ENCODE peak calls at places on chromosomes 2 and 18, in eight cellular contexts. Q, U, V, E, Y, G, X and M are unnamed samples.

GRCh38 chr2:220682616-220683015 is 889.5 kb downstream of the EPHA4 start:
- DNase-seq in Q (no peak), U (no peak), E (no peak), X (no peak), V (no peak), Y (no peak), G (no peak), M (no peak)

GRCh38 chr2:102520009-102520408 is 47.0 kb downstream of the SLC9A4 start:
- DNase-seq in G (peak; percentile 8), V (peak; percentile 22), U (peak; percentile 66), Q (no peak), Y (no peak), X (no peak), E (no peak), M (peak; percentile 10)

GRCh38 chr18:45166341-45167108 is 448.8 kb upstream of the SLC14A2 start:
- DNase-seq in V (no peak), Y (no peak), X (no peak), E (no peak), Q (no peak), U (no peak), G (no peak), M (no peak)

GRCh38 chr2:239721531-239721930 is 303.6 kb downstream of the NDUFA10 start:
- DNase-seq in G (no peak), Q (peak; percentile 28), E (no peak), U (peak; percentile 29), X (peak; percentile 14), Y (no peak), V (no peak), M (no peak)

GRCh38 chr2:58757971-58758370 is 516.8 kb upstream of the FANCL start:
- DNase-seq in V (peak; percentile 51), G (no peak), X (no peak), Y (no peak), Q (no peak), E (no peak), U (no peak), M (no peak)

GRCh38 chr2:6744037-6744436 is 121.7 kb downstream of the CMPK2 start:
- DNase-seq in X (no peak), V (no peak), U (no peak), Q (no peak), G (no peak), E (no peak), Y (no peak), M (no peak)

GRCh38 chr18:10441472-10441871 is 13.0 kb upstream of the APCDD1 start:
- DNase-seq in U (no peak), Y (no peak), E (no peak), Q (no peak), G (no peak), X (no peak), V (no peak), M (no peak)

GRCh38 chr2:60555066-60555793 is 1.8 kb upstream of the BCL11A start:
- DNase-seq in U (peak; percentile 85), V (peak; percentile 73), X (peak; percentile 77), E (peak; percentile 28), G (peak; percentile 89), Y (no peak), Q (peak; percentile 69), M (peak; percentile 83)

GRCh38 chr2:193276988-193277387 is 1082.3 kb upstream of the TMEFF2 start:
- DNase-seq in X (no peak), G (no peak), U (no peak), V (no peak), Q (no peak), E (no peak), Y (no peak), M (no peak)

GRCh38 chr2:55099493-55099877 is 49.2 kb upstream of the RTN4 start:
- DNase-seq in U (no peak), X (no peak), G (no peak), E (no peak), Q (no peak), V (no peak), Y (no peak), M (no peak)

GRCh38 chr2:67839242-67839641 is 223.6 kb downstream of the C1D start:
- DNase-seq in E (no peak), Y (no peak), Q (no peak), U (no peak), G (no peak), X (no peak), V (no peak), M (no peak)

DNA sequence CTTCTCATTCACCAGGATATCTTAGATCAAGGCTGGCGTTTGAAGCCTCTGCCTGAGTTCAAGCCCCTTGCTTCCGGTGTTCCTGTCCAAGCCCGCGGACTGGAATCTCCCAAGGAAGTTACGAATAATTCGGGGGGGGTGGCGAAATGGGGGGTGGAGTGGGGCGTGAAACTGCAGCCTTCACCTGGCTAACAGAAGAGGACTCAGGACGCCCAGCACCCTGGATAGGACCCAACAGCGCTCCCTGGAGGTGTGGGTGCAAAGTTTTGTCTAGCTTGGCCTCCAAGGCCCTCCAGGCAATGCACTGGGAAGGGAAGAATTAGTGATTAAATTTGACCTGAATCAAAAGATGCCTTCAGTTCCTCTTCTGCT is 872 bp upstream of the TRIB2 start:
- DNase-seq in Y (no peak), Q (peak; percentile 86), U (peak; percentile 92), E (peak; percentile 77), V (peak; percentile 73), X (peak; percentile 68), G (peak; percentile 86), M (peak; percentile 88)
- TF ChIP-seq CTCF in Y (peak; percentile 22), Q (peak; percentile 69), U (peak; percentile 84), E (peak; percentile 67), V (peak; percentile 88), X (peak; percentile 71), G (peak; percentile 83), M (peak; percentile 88)

GRCh38 chr2:241902357-241902991 is 32.9 kb downstream of the RTP5 start:
- DNase-seq in G (no peak), Y (no peak), V (no peak), E (no peak), Q (peak; percentile 40), U (peak; percentile 77), X (peak; percentile 61), M (no peak)

GRCh38 chr2:241901018-241901380 is 31.5 kb downstream of the RTP5 start:
- DNase-seq in G (no peak), Q (peak; percentile 41), V (no peak), U (peak; percentile 43), Y (no peak), X (peak; percentile 42), E (no peak), M (no peak)

GRCh38 chr2:241900251-241901017 is 30.9 kb downstream of the RTP5 start:
- DNase-seq in Y (no peak), X (peak; percentile 32), E (no peak), U (peak; percentile 31), V (no peak), G (no peak), Q (peak; percentile 41), M (no peak)

GRCh38 chr2:241903121-241904010 is 33.8 kb downstream of the RTP5 start:
- DNase-seq in G (no peak), U (peak; percentile 43), V (no peak), E (no peak), Q (peak; percentile 35), Y (no peak), X (no peak), M (peak; percentile 94)

DNA sequence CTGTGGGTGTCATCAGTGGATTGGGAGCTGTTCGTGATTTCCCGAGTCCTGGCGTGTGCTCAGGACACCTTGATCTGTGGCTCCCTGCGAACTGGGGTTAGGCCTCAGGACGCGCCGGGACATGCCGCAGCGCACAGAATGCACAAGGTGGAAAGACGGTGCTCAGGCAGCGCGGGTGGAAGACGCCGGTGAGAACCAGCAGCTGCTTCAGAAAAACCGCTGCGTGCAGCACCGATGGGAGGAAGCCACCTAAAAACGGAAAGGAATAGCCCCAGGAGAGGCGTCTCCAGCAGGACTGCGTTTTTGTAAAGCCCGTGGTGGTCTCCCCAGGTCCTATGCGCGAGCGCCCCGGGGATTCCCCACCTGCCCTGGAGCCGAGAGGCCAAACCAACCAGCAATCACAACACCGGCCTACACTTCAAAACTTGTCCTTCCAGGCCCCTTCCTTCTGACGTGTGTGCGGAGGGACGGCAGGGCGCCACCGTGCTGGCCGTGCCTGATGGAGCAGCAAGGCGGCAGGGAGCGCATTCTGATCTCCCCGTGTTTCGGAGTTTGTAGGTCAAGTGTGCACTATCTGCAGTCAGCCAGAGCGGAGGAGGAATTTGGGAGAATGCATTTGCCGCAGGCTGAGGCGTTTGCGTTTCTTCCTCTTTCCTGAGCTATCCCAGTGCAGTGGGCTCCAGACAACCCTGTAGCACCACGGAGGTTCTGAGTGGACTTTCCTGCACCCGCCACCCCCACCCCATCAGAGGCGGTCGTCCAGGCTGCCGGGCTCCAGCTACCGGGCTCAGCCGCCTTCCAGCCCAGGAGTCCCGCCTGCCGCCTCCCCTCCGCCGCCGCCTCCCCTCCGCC is 32.2 kb downstream of the RTP5 start:
- DNase-seq in E (no peak), U (peak; percentile 86), V (no peak), X (peak; percentile 59), Y (no peak), Q (peak; percentile 54), G (no peak), M (no peak)
- H3K4me3 ChIP-seq in E (peak overlapping the region; percentile 40), U (peak overlapping the region; percentile 56), V (no peak overlapping the region), X (peak overlapping the region; percentile 39), Y (peak overlapping the region; percentile 37), Q (peak overlapping the region; percentile 27), G (no peak overlapping the region), M (no peak overlapping the region)

DNA sequence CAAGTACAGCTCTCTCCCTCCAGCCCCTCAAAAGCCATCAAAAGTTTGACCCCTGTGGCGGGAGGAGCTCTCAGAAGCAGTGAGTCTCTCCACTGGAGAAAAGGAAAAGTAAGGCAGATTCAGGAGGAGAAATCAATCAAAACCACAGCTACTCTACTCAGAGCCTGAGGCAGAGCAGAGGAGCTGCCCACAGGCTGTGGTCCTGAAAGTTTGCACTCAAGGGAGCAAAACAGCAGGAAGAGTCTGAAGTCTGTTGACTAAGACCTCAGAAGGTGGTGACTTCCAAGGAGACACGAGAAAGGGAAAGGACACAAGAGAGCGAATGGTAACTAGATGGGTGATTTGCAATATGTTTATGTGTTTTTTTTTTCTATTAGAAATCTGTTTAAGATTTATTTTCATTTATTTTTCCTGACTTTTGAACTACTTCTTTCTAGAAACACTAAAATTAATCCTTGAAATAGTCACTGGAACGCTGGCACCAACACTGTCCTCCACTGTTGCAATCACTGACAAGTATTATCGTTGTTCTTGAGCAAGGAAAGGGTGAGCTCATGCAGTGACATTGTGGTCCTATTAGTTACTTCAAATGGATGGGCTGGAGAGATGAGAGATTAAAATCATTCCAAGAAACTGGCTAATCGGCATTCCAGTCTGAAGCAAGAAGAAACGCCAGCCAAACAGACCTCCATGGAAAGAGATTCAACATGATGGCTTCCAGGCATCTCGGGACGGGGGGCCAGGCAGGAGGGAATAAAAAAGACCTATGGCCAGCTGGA is 35.8 kb downstream of the PID1 start:
- DNase-seq in Y (no peak), E (no peak), U (peak; percentile 77), G (no peak), V (no peak), X (peak; percentile 48), Q (no peak), M (no peak)
- H3K9me3 ChIP-seq in Y (peaks cover 2% of the 10 kb centered on the region), E (peaks cover 9% of the 10 kb centered on the region), U (peaks cover under 1% of the 10 kb centered on the region), G (no peaks in the 10 kb centered on the region), V (no peaks in the 10 kb centered on the region), X (no peaks in the 10 kb centered on the region), Q (peaks cover 2% of the 10 kb centered on the region), M (no peaks in the 10 kb centered on the region)

GRCh38 chr2:78318275-78318674 is 707.2 kb upstream of the REG3G start:
- DNase-seq in E (no peak), U (no peak), Y (no peak), Q (no peak), G (no peak), V (no peak), X (no peak), M (no peak)
- TF ChIP-seq CTCF in E (no peak), U (no peak), Y (no peak), Q (no peak), G (no peak), V (no peak), X (no peak), M (no peak)